ENCODE peak calls at places on chromosome 21, in seven cellular contexts. O is sigmoid colon, S is heart left ventricle, J is uterus, N is psoas muscle, V is thyroid gland, A is kidney epithelial cell. G is an unnamed sample. For H3K27me3, the result is how much of the 10 kb centered on the place peaks cover.

GRCh38 chr21:44892536-44893277 is 19.2 kb upstream of the PTTG1IP start:
- DNase-seq in O (no peak), S (peak), J (no peak), N (peak), V (peak), A (no peak), G (no peak)

GRCh38 chr21:41121785-41122415 is 46.1 kb upstream of the BACE2 start:
- DNase-seq in O (peak), S (peak), J (peak), N (peak), V (peak), A (peak), G (peak)

GRCh38 chr21:17667256-17667655 is 54.6 kb upstream of the BTG3 start:
- DNase-seq in O (no peak), S (no peak), J (no peak), N (no peak), V (no peak), A (no peak), G (peak)

GRCh38 chr21:28614816-28615215 is 377.9 kb downstream of the LTN1 start:
- DNase-seq in O (no peak), S (no peak), J (no peak), N (no peak), V (no peak), A (no peak), G (no peak)

GRCh38 chr21:45208627-45208951 is 79.1 kb downstream of the POFUT2 start:
- DNase-seq in O (no peak), S (no peak), J (no peak), N (no peak), V (no peak), A (no peak), G (no peak)

GRCh38 chr21:44375281-44375651 is 21.8 kb downstream of the TRPM2 start:
- DNase-seq in O (no peak), S (no peak), J (no peak), N (no peak), V (no peak), A (no peak), G (no peak)

GRCh38 chr21:25895565-25896205 is 160.9 kb downstream of the GABPA start:
- DNase-seq in O (no peak), S (no peak), J (no peak), N (no peak), V (no peak), A (no peak), G (peak)

GRCh38 chr21:17003221-17003620 is 509.6 kb upstream of the CXADR start:
- DNase-seq in O (no peak), S (no peak), J (no peak), N (no peak), V (no peak), A (peak), G (peak)

GRCh38 chr21:37877171-37877570 is 39.1 kb downstream of the KCNJ6 start:
- DNase-seq in O (no peak), S (no peak), J (no peak), N (no peak), V (no peak), A (no peak), G (no peak)

GRCh38 chr21:28827422-28827821 is 165.3 kb downstream of the LTN1 start:
- DNase-seq in O (no peak), S (no peak), J (no peak), N (no peak), V (no peak), A (no peak), G (peak)

GRCh38 chr21:45950740-45951515 is 30.6 kb upstream of the COL6A1 start:
- DNase-seq in O (peak), S (no peak), J (peak), N (peak), V (peak), A (no peak), G (no peak)

GRCh38 chr21:38351961-38352521 is 95.2 kb downstream of the KCNJ15 start:
- DNase-seq in O (no peak), S (no peak), J (no peak), N (no peak), V (peak), A (peak), G (peak)

GRCh38 chr21:46124083-46124925 is 26.4 kb downstream of the COL6A2 start:
- DNase-seq in O (peak), S (peak), J (peak), N (peak), V (no peak), A (no peak), G (no peak)

GRCh38 chr21:14603202-14603601 is 57.1 kb upstream of the SAMSN1 start:
- DNase-seq in O (no peak), S (no peak), J (no peak), N (no peak), V (no peak), A (peak), G (peak)

DNA sequence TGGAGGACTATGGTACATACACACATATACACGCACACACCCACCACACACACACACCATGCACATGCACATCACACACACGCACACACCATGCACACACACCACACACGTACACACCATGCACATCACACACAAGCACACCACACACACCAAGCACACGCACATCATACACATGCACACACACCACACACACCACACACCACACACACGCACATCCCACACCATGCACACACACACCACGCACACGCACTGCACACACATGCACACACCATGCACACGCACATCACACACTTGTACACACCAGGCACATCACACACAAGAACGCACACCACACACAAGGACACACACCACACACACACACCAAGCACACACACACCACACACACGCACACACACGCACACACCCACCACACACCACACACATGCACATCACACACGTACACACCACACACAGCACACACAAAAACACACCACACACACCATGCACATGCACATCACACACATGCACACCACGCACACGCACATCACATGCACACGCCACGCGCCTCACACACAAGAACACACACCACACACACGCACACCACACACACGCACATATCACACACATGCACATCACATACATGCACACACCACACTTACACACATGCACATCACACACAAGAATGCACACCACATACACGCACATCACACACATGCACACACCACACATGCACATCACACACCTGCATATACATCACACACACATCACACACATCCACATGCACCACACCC is 9.2 kb downstream of the PDE9A start:
- DNase-seq in O (no peak), S (no peak), J (no peak), N (no peak), V (no peak), A (no peak), G (no peak)
- H3K27me3 ChIP-seq in O (under half), S (under half), J (under half), N (under half), V (under half), A (under half), G (under half)

GRCh38 chr21:23936224-23936623 is 1671.1 kb downstream of the MRPL39 start:
- DNase-seq in O (no peak), S (no peak), J (no peak), N (no peak), V (no peak), A (no peak), G (no peak)
- TF ChIP-seq CTCF in O (no peak), S (peak), J (no peak), N (peak), V (no peak), A (peak), G (no peak)

GRCh38 chr21:35428041-35428400 is 378.9 kb upstream of the RUNX1 start:
- DNase-seq in O (no peak), S (no peak), J (no peak), N (no peak), V (no peak), A (no peak), G (no peak)
- H3K4me3 ChIP-seq in O (no peak), S (no peak), J (no peak), N (no peak), V (no peak), A (no peak), G (no peak)

GRCh38 chr21:43374228-43374885 is 52.6 kb downstream of the SIK1 start:
- DNase-seq in O (peak), S (peak), J (no peak), N (no peak), V (no peak), A (no peak), G (no peak)
- H3K27me3 ChIP-seq in O (under half), S (under half), J (under half), N (under half), V (under half), A (under half), G (under half)